ENCODE peak calls at places on chromosomes 7 and 10, in ten cellular contexts. I, N, T, Q, E, P, W, D, F and O are unnamed samples.

GRCh38 chr10:10911471-10911921 is 106.2 kb upstream of the CELF2 start:
- DNase-seq in I (peak; percentile 92), N (peak; percentile 93), T (peak; percentile 55), Q (no peak), E (no peak), P (peak; percentile 93), W (peak; percentile 43), D (peak; percentile 94), F (peak; percentile 77), O (peak; percentile 94)

GRCh38 chr10:63120554-63120953 is 12.6 kb upstream of the NRBF2 start:
- DNase-seq in I (peak; percentile 71), N (no peak), T (no peak), Q (no peak), E (no peak), P (peak; percentile 94), W (no peak), D (peak; percentile 80), F (no peak), O (no peak)

GRCh38 chr10:70274643-70275042 is 9.2 kb downstream of the NPFFR1 start:
- DNase-seq in I (peak; percentile 92), N (no peak), T (no peak), Q (no peak), E (no peak), P (peak; percentile 45), W (no peak), D (peak; percentile 61), F (peak; percentile 66), O (no peak)

GRCh38 chr10:121459765-121460453 is 138.3 kb downstream of the FGFR2 start:
- DNase-seq in I (peak; percentile 18), N (no peak), T (no peak), Q (no peak), E (no peak), P (no peak), W (no peak), D (no peak), F (no peak), O (peak; percentile 5)

GRCh38 chr10:126839094-126839761 is 66.0 kb upstream of the DOCK1 start:
- DNase-seq in I (no peak), N (no peak), T (peak; percentile 73), Q (no peak), E (no peak), P (no peak), W (peak; percentile 30), D (no peak), F (no peak), O (no peak)

GRCh38 chr10:101047961-101048892 is 13.6 kb upstream of the KAZALD1 start:
- DNase-seq in I (no peak), N (no peak), T (peak; percentile 26), Q (no peak), E (no peak), P (no peak), W (peak; percentile 86), D (no peak), F (no peak), O (no peak)

GRCh38 chr10:71975087-71975890 is 11.1 kb downstream of the CHST3 start:
- DNase-seq in I (no peak), N (no peak), T (peak; percentile 55), Q (no peak), E (no peak), P (no peak), W (no peak), D (no peak), F (peak; percentile 62), O (no peak)

GRCh38 chr10:102452672-102453340 is 1.5 kb upstream of the C10orf95 start:
- DNase-seq in I (peak; percentile 56), N (no peak), T (peak; percentile 25), Q (no peak), E (no peak), P (no peak), W (no peak), D (peak; percentile 55), F (peak; percentile 55), O (peak; percentile 75)

DNA sequence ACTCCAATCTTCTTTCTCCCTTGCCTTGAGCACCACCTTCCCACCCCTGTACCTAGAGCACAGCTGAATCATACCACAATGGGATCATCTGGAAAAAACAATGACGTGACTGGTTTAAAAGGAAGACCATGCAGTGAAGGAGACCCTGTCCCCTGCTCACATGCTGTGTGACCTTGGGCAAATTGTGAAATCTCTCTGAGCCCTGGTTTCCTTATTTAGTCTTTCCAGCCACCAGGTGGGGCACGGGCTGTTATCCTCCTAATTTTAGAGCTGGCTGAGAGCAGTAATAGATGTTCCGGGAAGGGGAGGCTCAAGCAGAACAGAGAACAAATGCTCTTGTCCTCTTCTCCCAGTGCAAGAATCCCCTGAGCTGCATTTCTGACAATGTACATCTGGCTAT is 198.3 kb downstream of the RPS24 start:
- DNase-seq in I (peak; percentile 52), N (no peak), T (no peak), Q (no peak), E (no peak), P (no peak), W (peak; percentile 47), D (peak; percentile 42), F (no peak), O (no peak)
- TF ChIP-seq CTCF in I (peak; percentile 62), N (no peak), T (peak; percentile 19), Q (no peak), E (no peak), P (peak; percentile 43), W (peak; percentile 41), D (peak; percentile 38), F (no peak), O (peak; percentile 12)

DNA sequence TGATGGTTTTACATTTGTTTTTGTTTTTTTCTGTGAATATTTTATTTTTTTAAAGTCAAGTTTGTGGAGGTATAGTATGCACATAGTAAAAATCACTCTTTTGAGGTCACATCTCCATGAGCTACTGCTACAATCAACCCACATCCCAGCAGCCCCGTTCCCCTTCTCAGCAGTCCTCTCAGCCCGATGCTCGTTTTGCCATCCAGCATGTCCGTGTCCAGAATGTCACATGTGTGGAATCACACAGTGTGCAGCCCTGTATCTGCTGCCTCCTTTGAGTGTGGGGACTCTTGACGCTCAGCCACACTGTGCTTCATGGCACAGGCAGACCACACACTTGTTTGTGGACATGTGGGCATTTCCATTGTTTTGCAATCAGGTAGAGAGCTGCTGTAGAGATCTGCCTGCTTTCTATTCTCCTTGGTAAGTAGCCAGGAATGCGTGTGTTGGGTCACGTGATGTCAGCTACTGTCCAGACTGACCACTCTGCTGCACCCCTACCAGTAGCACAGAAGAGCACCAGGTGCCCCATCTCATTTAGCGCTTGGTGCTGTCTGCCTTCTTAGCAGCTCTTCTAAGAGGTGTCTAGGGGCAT is 71.6 kb upstream of the CAMK2B start:
- DNase-seq in I (peak; percentile 73), N (peak; percentile 38), T (no peak), Q (no peak), E (no peak), P (no peak), W (no peak), D (peak; percentile 79), F (no peak), O (no peak)
- TF ChIP-seq CTCF in I (no peak), N (no peak), T (no peak), Q (no peak), E (no peak), P (no peak), W (no peak), D (no peak), F (no peak), O (no peak)

DNA sequence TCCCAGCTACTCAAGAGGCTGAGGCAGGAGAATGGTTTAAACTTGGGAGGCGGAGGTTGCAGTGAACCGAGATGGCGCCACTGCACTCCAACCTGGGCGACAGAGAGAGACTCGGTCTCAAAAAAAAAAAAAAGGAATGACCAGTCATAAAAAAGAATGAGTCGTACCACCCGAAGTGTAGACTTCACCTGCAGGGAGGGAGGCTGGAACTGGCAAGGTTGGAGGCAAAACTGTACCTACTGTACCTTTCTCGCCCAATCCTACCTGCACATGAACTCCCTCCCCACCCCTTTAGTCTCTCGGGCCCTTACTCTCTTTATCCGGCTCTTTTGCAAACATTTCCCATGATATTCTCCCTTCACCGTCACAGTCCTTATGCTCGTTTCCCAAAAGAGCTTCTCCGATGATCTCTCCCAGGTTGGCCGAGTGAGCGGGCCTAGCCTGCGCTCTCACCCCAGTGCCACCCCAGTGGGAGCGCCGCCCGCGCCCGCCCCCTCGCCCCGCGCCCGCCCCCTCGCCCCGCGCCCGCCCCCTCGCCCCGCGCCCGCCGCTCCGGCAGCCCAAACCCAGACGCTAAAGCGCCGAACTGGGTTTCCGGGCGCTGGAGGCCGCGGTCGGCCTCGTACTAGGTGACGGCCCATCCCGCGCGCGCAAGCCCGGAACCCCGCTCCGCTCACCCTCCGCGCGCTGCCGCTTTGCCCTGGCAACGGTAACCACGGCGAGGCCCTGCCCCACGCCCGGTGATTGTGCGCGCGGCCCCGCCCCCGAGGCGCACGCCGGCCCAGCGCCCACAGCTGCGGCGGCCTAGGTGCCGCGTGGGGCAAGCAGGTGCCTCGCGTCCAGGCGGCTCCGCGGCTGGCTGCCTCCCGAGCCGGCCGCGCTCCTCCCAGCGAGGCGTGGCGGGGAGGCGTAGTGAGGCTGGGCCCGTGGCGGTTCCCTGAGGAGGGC is at the start of gene SMKR1:
- DNase-seq in I (peak; percentile 47), N (no peak), T (peak; percentile 88), Q (peak; percentile 96), E (peak; percentile 92), P (no peak), W (peak; percentile 78), D (peak; percentile 55), F (peak; percentile 29), O (peak; percentile 35)
- TF ChIP-seq CTCF in I (no peak), N (no peak), T (no peak), Q (no peak), E (no peak), P (no peak), W (no peak), D (no peak), F (no peak), O (no peak)

GRCh38 chr7:44139311-44140010 is 1.7 kb downstream of the MYL7 start:
- DNase-seq in I (no peak), N (no peak), T (no peak), Q (no peak), E (no peak), P (no peak), W (no peak), D (no peak), F (no peak), O (no peak)

GRCh38 chr7:44136731-44137130 is 4.4 kb downstream of the MYL7 start:
- DNase-seq in I (no peak), N (no peak), T (no peak), Q (no peak), E (no peak), P (no peak), W (no peak), D (no peak), F (no peak), O (no peak)

GRCh38 chr7:44141221-44141850 is at the start of gene MYL7:
- DNase-seq in I (no peak), N (no peak), T (no peak), Q (no peak), E (no peak), P (no peak), W (no peak), D (no peak), F (no peak), O (no peak)

GRCh38 chr7:44140341-44140740 is 791 bp downstream of the MYL7 start:
- DNase-seq in I (no peak), N (no peak), T (no peak), Q (no peak), E (no peak), P (no peak), W (no peak), D (no peak), F (no peak), O (no peak)

GRCh38 chr7:44138698-44139097 is 2.4 kb downstream of the MYL7 start:
- DNase-seq in I (no peak), N (no peak), T (no peak), Q (no peak), E (no peak), P (no peak), W (no peak), D (no peak), F (no peak), O (no peak)
- TF ChIP-seq CTCF in I (no peak), N (no peak), T (no peak), Q (no peak), E (peak; percentile 4), P (no peak), W (no peak), D (no peak), F (no peak), O (no peak)